ENCODE peak calls at places on chromosomes 16 and 17, in five cellular contexts. S is lower lobe of right lung, H is GM12865, O is GM13977, Q is endothelial cell. P is an unnamed sample.
A peak's percentile ranks its signal among the peaks of the same experiment; 100 is the strongest.

GRCh38 chr17:20988896-20989295 is 53.9 kb downstream of the USP22 start:
- DNase-seq in S (no peak), H (no peak), O (no peak), Q (no peak), P (no peak)

GRCh38 chr16:17224859-17225258 is 245.9 kb downstream of the XYLT1 start:
- DNase-seq in S (no peak), H (peak; percentile 11), O (peak; percentile 24), Q (no peak), P (peak; percentile 73)

GRCh38 chr16:75152635-75153034 is 4.3 kb downstream of the ZFP1 start:
- DNase-seq in S (no peak), H (peak; percentile 64), O (peak; percentile 31), Q (no peak), P (no peak)

GRCh38 chr17:4786516-4786915 is 352 bp upstream of the VMO1 start:
- DNase-seq in S (no peak), H (no peak), O (no peak), Q (no peak), P (no peak)

GRCh38 chr16:7380907-7381306 is 48.3 kb downstream of the RBFOX1 start:
- DNase-seq in S (no peak), H (no peak), O (no peak), Q (no peak), P (no peak)

GRCh38 chr16:59432934-59433333 is 698.8 kb upstream of the GOT2 start:
- DNase-seq in S (no peak), H (no peak), O (no peak), Q (no peak), P (no peak)

GRCh38 chr17:1985686-1986085 is 39.4 kb downstream of the RTN4RL1 start:
- DNase-seq in S (no peak), H (no peak), O (no peak), Q (no peak), P (no peak)

GRCh38 chr16:86294535-86294934 is 215.8 kb upstream of the FOXF1 start:
- DNase-seq in S (no peak), H (no peak), O (no peak), Q (no peak), P (no peak)

GRCh38 chr17:31373150-31374082 is 18.1 kb upstream of the RAB11FIP4 start:
- DNase-seq in S (no peak), H (peak; percentile 70), O (peak; percentile 35), Q (no peak), P (peak; percentile 38)

GRCh38 chr17:36534117-36534880 is at the start of gene MYO19:
- DNase-seq in S (peak; percentile 80), H (peak; percentile 78), O (peak; percentile 70), Q (peak; percentile 62), P (peak; percentile 53)

GRCh38 chr17:61483778-61484116 is 31.5 kb downstream of the TBX4 start:
- DNase-seq in S (no peak), H (no peak), O (no peak), Q (no peak), P (no peak)

GRCh38 chr16:72561-73537 is at the start of gene RHBDF1:
- DNase-seq in S (peak; percentile 72), H (peak; percentile 28), O (no peak), Q (peak; percentile 64), P (peak; percentile 39)

GRCh38 chr16:89562027-89562599 is 1.6 kb downstream of the RPL13 start:
- DNase-seq in S (no peak), H (peak; percentile 63), O (no peak), Q (no peak), P (no peak)

GRCh38 chr17:41446806-41447205 is 6.0 kb upstream of the KRT38 start:
- DNase-seq in S (no peak), H (no peak), O (no peak), Q (no peak), P (no peak)

GRCh38 chr17:66098040-66098439 is 93.9 kb downstream of the CEP112 start:
- DNase-seq in S (no peak), H (no peak), O (no peak), Q (no peak), P (no peak)

GRCh38 chr17:66089764-66090163 is 102.2 kb downstream of the CEP112 start:
- DNase-seq in S (no peak), H (no peak), O (no peak), Q (no peak), P (no peak)

GRCh38 chr17:66091440-66092080 is 100.4 kb downstream of the CEP112 start:
- DNase-seq in S (no peak), H (no peak), O (no peak), Q (no peak), P (no peak)

DNA sequence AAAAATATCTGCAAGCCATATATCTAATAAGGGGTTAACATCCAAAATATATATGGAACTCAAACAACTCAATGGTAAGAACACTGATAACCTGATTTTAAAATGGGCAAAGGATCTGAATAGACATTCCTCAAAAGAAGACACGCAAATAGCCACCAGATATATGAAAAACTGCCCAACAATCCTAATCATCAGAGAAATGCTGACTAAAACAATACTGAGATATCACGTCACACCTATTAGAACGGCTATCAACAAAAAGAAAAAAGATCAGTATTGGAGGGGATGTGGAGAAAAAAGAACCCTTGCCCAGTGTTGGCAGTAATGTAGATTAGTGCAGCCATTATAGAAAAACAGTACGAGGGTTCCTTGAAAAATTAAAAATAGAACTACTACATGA is 97.2 kb downstream of the CEP112 start:
- DNase-seq in S (no peak), H (no peak), O (no peak), Q (no peak), P (no peak)
- TF ChIP-seq CTCF in S (no peak), H (no peak), O (no peak), Q (no peak), P (no peak)

GRCh38 chr17:76710863-76711611 is at the start of gene MXRA7:
- DNase-seq in S (peak; percentile 79), H (peak; percentile 39), O (peak; percentile 85), Q (peak; percentile 65), P (peak; percentile 72)

GRCh38 chr17:76709077-76709950 is 1.5 kb downstream of the MXRA7 start:
- DNase-seq in S (peak; percentile 68), H (no peak), O (no peak), Q (no peak), P (no peak)

GRCh38 chr17:76706817-76707216 is 3.9 kb downstream of the MXRA7 start:
- DNase-seq in S (no peak), H (no peak), O (no peak), Q (no peak), P (no peak)

GRCh38 chr17:76704799-76705198 is 6.0 kb downstream of the MXRA7 start:
- DNase-seq in S (no peak), H (no peak), O (no peak), Q (no peak), P (no peak)

DNA sequence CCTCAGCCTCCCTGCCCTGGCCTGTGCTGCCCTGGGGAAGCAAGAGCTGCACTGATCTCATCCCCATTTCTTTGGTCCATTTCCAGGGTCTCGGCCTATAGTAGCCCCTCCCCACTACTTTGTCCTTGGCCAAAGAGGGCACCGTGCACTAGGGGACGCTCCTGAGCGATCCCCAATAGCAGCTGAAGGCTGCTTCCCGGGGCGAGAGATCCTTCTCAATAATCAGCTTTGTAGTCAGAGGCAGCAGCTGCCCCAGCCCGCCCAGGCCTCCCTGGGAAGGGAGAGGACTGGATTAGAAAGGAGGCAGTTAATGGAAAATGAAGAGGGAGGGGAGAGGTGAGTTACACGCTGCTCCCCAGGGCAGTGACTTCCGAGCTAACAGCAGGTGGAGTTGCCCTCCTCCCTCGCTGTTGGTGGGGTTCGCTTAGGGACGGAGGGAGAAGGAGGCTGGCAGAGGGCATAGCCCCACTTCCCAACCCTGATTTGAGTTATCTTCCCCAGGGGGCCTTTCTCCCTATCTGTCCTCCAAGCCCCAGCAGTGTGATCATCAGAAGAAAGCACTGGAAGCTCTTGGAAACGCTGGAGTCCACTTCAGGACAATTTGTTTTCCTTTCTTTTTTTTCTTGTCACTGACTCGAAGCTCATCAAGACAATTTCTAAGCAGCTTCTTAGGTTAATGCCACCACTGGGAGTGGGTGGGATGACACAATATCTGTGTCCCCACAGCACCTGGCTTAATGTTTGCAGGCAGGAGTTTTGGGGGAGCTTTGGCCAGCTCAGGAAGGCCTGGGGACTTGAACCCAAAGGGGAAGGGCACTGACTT is 2.6 kb downstream of the MXRA7 start:
- DNase-seq in S (no peak), H (no peak), O (no peak), Q (peak; percentile 75), P (no peak)
- TF ChIP-seq CTCF in S (peak; percentile 16), H (peak; percentile 5), O (no peak), Q (no peak), P (no peak)

GRCh38 chr17:34641368-34641767 is 62.0 kb downstream of the TMEM132E start:
- DNase-seq in S (no peak), H (no peak), O (no peak), Q (no peak), P (no peak)

GRCh38 chr17:34639706-34640425 is 60.5 kb downstream of the TMEM132E start:
- DNase-seq in S (peak; percentile 26), H (no peak), O (no peak), Q (no peak), P (no peak)

GRCh38 chr17:34637041-34637547 is 57.7 kb downstream of the TMEM132E start:
- DNase-seq in S (peak; percentile 7), H (no peak), O (no peak), Q (no peak), P (no peak)

GRCh38 chr17:34637548-34638525 is 58.5 kb downstream of the TMEM132E start:
- DNase-seq in S (peak; percentile 84), H (peak; percentile 78), O (peak; percentile 87), Q (peak; percentile 89), P (peak; percentile 89)

DNA sequence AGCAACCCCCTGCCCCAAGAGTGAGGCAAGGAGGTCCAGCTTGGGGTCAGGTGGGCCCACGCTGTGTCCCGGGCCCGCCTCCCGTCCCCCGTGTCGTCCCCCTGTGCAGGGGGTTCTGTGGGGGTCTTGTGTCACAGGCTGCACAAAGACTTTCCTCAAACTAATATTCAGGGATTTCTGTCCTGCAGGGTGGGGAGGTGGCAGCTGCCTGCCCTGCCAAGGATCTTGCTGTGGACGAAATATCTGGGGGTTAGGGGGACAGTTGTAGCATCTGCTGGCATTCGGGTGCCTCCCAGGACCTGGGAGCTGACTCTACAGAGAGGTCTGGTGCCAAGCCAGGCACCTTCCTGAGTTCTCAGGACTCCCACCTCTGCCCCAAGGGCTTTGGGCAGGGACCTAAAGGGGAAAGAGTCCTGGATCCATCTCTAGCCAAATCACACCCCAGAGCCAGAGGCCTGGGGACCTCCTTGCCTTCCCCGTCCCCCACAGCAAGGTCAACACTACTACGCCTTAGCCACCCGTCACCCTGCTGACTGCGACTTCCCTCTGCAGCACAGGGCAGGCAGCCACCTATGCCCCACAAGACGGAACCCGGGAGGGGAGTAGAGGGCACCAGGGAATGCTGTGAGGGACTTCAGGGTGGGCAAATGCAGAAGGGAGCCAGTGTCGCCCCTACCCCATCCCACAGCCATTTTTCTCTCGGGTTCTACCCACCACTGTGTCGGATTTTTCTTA is 59.3 kb downstream of the TMEM132E start:
- DNase-seq in S (peak; percentile 34), H (no peak), O (no peak), Q (no peak), P (no peak)
- TF ChIP-seq CTCF in S (no peak), H (no peak), O (peak; percentile 6), Q (peak; percentile 11), P (peak; percentile 45)

DNA sequence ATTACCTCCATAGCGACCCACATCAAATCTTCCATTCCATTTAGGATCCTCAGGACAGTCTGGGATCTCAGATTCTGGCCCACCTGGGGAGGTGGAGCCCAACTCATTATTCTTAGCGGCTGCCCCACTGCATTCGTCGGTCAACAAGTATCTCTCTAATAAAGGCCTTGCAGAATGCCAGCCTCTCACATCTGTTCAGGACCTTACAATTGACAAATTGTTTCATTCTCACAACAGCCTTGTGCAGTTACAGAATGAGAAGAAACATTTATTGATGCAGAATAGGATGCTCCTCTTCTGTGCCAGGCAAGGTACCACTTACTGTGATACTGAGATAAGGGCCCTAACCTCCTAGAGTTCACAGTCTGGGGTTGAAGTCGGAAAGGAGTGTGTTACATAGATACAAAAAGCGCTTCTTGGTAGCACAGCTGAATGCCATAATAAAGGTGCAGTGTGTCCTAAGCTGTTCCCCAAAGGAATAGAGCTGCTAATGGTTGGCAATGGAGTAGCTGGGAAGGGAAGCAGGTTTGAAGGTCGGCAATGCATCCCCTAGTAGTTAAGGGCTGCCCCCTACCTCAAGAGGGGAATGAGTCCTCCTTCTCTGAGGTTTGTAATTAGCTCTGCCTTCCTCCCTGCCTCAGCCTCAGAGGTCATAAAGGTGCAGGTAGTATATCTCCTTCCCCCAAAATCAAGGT is 2.3 kb upstream of the MPP2 start:
- DNase-seq in S (no peak), H (no peak), O (no peak), Q (no peak), P (no peak)
- TF ChIP-seq CTCF in S (no peak), H (no peak), O (no peak), Q (no peak), P (no peak)

P was measured in activated CD8-positive, alpha-beta T cell treated with anti-CD3 and anti-CD28 coated beads for 36 hours.